ENCODE peak calls at places on chromosomes 12 and 14, in seven cellular contexts. V is uterus, S is prostate gland, B is RWPE1, E is ovary, J is fibroblast of the aortic adventitia, O is left ventricle myocardium inferior. D is an unnamed sample.

GRCh38 chr12:32471601-32472001 is 72.2 kb downstream of the FGD4 start:
- DNase-seq in V (no peak), S (no peak), B (no peak), E (no peak), J (no peak), O (no peak), D (no peak)

GRCh38 chr14:51732494-51733080 is 80.9 kb downstream of the FRMD6 start:
- DNase-seq in V (no peak), S (no peak), B (no peak), E (no peak), J (peak), O (no peak), D (no peak)

GRCh38 chr12:46150735-46151134 is 118.1 kb downstream of the SLC38A1 start:
- DNase-seq in V (no peak), S (no peak), B (no peak), E (no peak), J (no peak), O (no peak), D (no peak)

GRCh38 chr12:122851820-122852219 is 16.6 kb downstream of the HIP1R start:
- DNase-seq in V (no peak), S (no peak), B (peak), E (no peak), J (peak), O (no peak), D (peak)

GRCh38 chr12:133057446-133057845 is 20.1 kb downstream of the ZNF84 start:
- DNase-seq in V (no peak), S (no peak), B (no peak), E (no peak), J (no peak), O (no peak), D (no peak)

GRCh38 chr14:96978525-96979272 is 181.5 kb downstream of the VRK1 start:
- DNase-seq in V (no peak), S (no peak), B (no peak), E (no peak), J (no peak), O (no peak), D (no peak)

GRCh38 chr14:89294060-89294459 is 123.0 kb downstream of the FOXN3 start:
- DNase-seq in V (no peak), S (no peak), B (no peak), E (no peak), J (no peak), O (peak), D (no peak)

GRCh38 chr14:52115286-52115685 is 46.4 kb upstream of the NID2 start:
- DNase-seq in V (no peak), S (no peak), B (no peak), E (no peak), J (no peak), O (no peak), D (no peak)

GRCh38 chr12:124047045-124047566 is 74.1 kb downstream of the ZNF664 start:
- DNase-seq in V (no peak), S (no peak), B (no peak), E (no peak), J (no peak), O (no peak), D (no peak)

GRCh38 chr12:57182918-57183575 is 33.5 kb upstream of the NXPH4 start:
- DNase-seq in V (peak), S (peak), B (peak), E (peak), J (peak), O (peak), D (peak)

GRCh38 chr14:20486700-20487401 is 17.6 kb downstream of the PNP start:
- DNase-seq in V (no peak), S (no peak), B (no peak), E (no peak), J (no peak), O (no peak), D (no peak)

GRCh38 chr12:51371295-51371953 is 19.8 kb downstream of the GALNT6 start:
- DNase-seq in V (peak), S (peak), B (peak), E (peak), J (peak), O (peak), D (peak)

GRCh38 chr12:123076604-123077297 is 74.1 kb downstream of the PITPNM2 start:
- DNase-seq in V (no peak), S (no peak), B (no peak), E (no peak), J (no peak), O (no peak), D (no peak)

GRCh38 chr14:65703996-65704395 is 291.5 kb downstream of the FUT8 start:
- DNase-seq in V (no peak), S (no peak), B (no peak), E (no peak), J (no peak), O (no peak), D (no peak)

GRCh38 chr12:96070670-96071279 is 35.4 kb upstream of the LTA4H start:
- DNase-seq in V (no peak), S (no peak), B (no peak), E (no peak), J (peak), O (no peak), D (peak)

GRCh38 chr12:86929962-86930361 is 673.8 kb upstream of the MGAT4C start:
- DNase-seq in V (no peak), S (no peak), B (no peak), E (no peak), J (peak), O (no peak), D (no peak)

GRCh38 chr14:75871181-75871880 is 110.5 kb downstream of the TGFB3 start:
- DNase-seq in V (no peak), S (no peak), B (no peak), E (no peak), J (peak), O (no peak), D (no peak)

GRCh38 chr12:105296116-105297095 is 34.1 kb upstream of the C12orf75 start:
- DNase-seq in V (no peak), S (no peak), B (no peak), E (no peak), J (peak), O (no peak), D (no peak)

GRCh38 chr12:94994312-94994711 is 9.2 kb downstream of the NDUFA12 start:
- DNase-seq in V (no peak), S (no peak), B (peak), E (no peak), J (peak), O (no peak), D (peak)
- TF ChIP-seq CTCF in V (no peak), S (no peak), B (no peak), E (no peak), J (no peak), O (no peak), D (no peak)

DNA sequence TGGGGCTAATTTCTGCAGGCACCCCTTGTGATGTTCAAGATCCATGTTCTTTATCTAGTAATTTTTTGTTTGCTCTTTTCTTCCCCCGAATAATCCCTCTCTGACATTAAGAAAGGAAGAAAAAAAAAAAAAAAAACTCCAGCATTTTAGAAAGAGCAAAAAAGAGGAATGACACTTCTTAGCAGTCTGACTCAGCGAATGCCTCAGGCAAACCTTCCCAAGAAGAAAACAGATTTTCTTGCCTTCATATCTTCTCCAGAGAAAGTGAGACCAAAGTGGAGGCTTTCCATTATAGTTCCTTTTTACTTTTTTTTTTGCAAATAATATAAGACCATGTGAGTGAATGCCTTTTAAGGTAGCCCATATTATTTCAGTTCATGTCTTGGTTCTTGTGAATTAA is 479.0 kb upstream of the SYT1 start:
- DNase-seq in V (no peak), S (no peak), B (no peak), E (no peak), J (peak), O (no peak), D (peak)
- TF ChIP-seq CTCF in V (no peak), S (no peak), B (no peak), E (no peak), J (no peak), O (no peak), D (no peak)

DNA sequence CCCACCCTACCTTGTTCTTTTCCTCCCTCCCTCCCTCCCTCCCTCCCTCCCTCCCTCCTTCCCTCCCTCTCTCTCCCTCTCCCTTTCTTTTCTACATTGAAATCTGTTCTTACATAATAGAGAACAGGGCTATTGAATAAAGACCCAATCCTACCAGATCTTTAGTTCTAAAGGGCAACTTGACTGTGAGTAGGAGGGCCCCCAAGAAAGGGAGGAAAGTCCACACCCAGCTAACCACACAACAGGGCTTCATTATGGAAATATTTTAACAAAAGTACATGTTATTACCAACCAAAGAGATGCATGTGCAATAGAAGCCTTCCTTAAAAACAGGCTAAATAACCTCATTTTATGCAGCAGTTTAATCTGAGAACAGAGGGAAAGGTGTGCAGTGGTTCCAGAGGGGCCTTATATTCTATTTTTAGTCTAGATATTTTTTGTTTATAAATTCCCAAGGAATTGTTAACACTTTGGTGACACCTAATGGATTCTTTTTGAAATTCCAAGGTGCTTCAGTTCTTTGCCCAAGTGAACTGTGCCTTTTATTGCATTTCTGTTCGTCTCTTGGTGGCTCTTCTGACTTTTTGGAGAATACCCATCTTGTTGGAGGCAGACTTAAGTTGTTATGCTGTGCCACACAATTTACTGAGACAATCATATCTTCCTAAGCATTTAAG is 63.0 kb downstream of the GNS start:
- DNase-seq in V (no peak), S (no peak), B (peak), E (no peak), J (peak), O (no peak), D (peak)
- TF ChIP-seq CTCF in V (peak), S (no peak), B (peak), E (peak), J (peak), O (peak), D (peak)

GRCh38 chr12:43824207-43824775 is 11.6 kb upstream of the TMEM117 start:
- DNase-seq in V (no peak), S (no peak), B (no peak), E (no peak), J (no peak), O (no peak), D (no peak)
- TF ChIP-seq CTCF in V (no peak), S (no peak), B (no peak), E (no peak), J (no peak), O (no peak), D (no peak)

GRCh38 chr14:31297112-31297511 is 89.5 kb upstream of the HECTD1 start:
- DNase-seq in V (no peak), S (no peak), B (no peak), E (no peak), J (no peak), O (no peak), D (no peak)

GRCh38 chr14:31291210-31291609 is 83.6 kb upstream of the HECTD1 start:
- DNase-seq in V (no peak), S (no peak), B (no peak), E (no peak), J (no peak), O (no peak), D (no peak)

GRCh38 chr14:31297701-31298344 is 90.2 kb upstream of the HECTD1 start:
- DNase-seq in V (no peak), S (no peak), B (peak), E (no peak), J (peak), O (no peak), D (peak)

GRCh38 chr14:31292962-31293616 is 85.5 kb upstream of the HECTD1 start:
- DNase-seq in V (no peak), S (no peak), B (no peak), E (no peak), J (no peak), O (no peak), D (no peak)

DNA sequence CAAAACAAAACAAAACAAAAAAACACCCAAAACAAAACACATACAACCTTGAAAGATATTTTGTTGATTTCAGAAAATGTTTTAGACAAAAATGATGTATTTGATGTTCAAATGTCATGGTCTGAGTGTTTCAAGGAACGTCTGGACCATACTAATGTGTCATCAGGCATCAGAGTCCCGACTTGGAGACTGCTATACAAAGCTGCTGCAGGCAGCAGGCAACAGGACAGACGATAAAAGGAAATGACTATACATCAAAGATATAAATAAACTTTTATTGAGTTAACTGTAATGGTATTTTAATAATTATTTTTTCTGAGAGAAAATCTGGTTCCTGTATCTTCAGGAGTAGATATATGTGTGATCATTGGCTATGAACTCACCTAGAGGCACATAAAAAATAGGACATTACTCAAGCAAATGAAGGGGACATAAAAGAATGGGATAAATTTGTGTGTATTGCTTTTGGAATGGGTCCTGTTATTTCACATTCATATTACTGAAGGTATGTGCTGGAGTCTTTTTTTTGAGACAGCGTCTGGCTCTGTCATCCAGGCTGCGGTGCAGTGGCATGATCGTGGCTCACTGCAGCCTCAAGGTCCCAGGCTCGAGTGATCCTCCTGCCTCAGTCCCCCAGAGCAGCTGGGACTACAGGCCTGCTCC is 87.3 kb upstream of the HECTD1 start:
- DNase-seq in V (no peak), S (no peak), B (no peak), E (no peak), J (peak), O (no peak), D (no peak)
- TF ChIP-seq CTCF in V (no peak), S (no peak), B (no peak), E (no peak), J (no peak), O (no peak), D (no peak)

GRCh38 chr14:61696753-61697318 is 1.5 kb downstream of the HIF1A start:
- DNase-seq in V (no peak), S (no peak), B (no peak), E (no peak), J (peak), O (no peak), D (no peak)

GRCh38 chr14:61694039-61694438 is 1.3 kb upstream of the HIF1A start:
- DNase-seq in V (no peak), S (no peak), B (no peak), E (no peak), J (no peak), O (no peak), D (no peak)

GRCh38 chr14:61695695-61696527 is 598 bp downstream of the HIF1A start:
- DNase-seq in V (peak), S (peak), B (peak), E (peak), J (peak), O (peak), D (peak)

GRCh38 chr14:61698216-61698980 is 3.1 kb downstream of the HIF1A start:
- DNase-seq in V (no peak), S (no peak), B (no peak), E (no peak), J (peak), O (no peak), D (no peak)

DNA sequence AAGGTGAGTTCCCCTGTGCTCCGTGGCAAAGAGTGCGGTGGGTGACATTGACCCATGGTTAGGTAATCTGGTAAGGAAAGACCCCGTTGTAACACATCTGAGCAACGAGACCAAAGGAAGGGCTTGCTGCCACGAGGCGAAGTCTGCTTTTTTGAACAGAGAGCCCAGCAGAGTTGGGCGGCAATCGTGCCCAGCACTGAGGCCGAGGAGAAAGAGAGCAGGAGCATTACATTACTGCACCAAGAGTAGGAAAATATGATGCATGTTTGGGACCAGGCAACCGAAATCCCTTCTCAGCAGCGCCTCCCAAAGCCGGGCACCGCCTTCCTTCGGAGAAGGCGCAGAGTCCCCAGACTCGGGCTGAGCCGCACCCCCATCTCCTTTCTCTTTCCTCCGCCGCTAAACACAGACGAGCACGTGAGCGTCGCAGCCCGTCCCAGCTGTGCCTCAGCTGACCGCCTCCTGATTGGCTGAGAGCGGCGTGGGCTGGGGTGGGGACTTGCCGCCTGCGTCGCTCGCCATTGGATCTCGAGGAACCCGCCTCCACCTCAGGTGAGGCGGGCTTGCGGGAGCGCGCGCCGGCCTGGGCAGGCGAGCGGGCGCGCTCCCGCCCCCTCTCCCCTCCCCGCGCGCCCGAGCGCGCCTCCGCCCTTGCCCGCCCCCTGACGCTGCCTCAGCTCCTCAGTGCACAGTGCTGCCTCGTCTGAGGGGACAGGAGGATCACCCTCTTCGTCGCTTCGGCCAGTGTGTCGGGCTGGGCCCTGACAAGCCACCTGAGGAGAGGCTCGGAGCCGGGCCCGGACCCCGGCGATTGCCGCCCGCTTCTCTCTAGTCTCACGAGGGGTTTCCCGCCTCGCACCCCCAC is at the start of gene HIF1A:
- DNase-seq in V (peak), S (peak), B (peak), E (peak), J (peak), O (peak), D (peak)
- TF ChIP-seq CTCF in V (no peak), S (no peak), B (peak), E (peak), J (peak), O (no peak), D (no peak)

GRCh38 chr14:68363401-68363800 is 429.5 kb downstream of the ZFP36L1 start:
- DNase-seq in V (no peak), S (no peak), B (no peak), E (no peak), J (no peak), O (no peak), D (no peak)
- TF ChIP-seq CTCF in V (no peak), S (no peak), B (no peak), E (no peak), J (no peak), O (no peak), D (no peak)

GRCh38 chr14:68655021-68655811 is 137.7 kb downstream of the ZFP36L1 start:
- DNase-seq in V (peak), S (no peak), B (no peak), E (peak), J (no peak), O (no peak), D (no peak)

GRCh38 chr14:68657300-68658028 is 135.4 kb downstream of the ZFP36L1 start:
- DNase-seq in V (no peak), S (no peak), B (no peak), E (peak), J (no peak), O (no peak), D (no peak)

GRCh38 chr14:68654471-68654941 is 138.4 kb downstream of the ZFP36L1 start:
- DNase-seq in V (no peak), S (no peak), B (no peak), E (peak), J (no peak), O (no peak), D (no peak)

GRCh38 chr14:68656452-68656851 is 136.4 kb downstream of the ZFP36L1 start:
- DNase-seq in V (no peak), S (no peak), B (no peak), E (peak), J (no peak), O (no peak), D (no peak)

DNA sequence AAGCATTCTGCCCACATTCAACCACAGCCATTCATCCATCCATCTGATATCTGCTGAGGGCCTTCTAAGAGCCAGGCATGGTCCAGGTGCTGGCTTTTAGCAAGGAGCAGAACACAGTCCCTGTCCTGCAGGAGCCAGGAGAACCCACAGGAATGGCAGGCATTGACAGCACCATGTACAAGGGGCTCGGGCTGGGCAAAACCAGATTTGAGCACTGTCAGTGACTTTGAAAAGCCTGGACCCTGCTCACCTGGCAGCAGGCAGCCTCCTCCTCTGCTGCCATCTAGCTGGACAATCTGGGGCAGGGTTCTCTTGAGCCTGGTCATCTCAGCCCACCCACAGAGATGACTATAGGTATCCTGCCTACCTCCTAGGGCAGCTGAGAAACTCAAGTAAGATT is 136.9 kb downstream of the ZFP36L1 start:
- DNase-seq in V (no peak), S (no peak), B (no peak), E (peak), J (no peak), O (no peak), D (peak)
- TF ChIP-seq CTCF in V (peak), S (no peak), B (no peak), E (no peak), J (peak), O (peak), D (no peak)

GRCh38 chr12:89238593-89238992 is 113.7 kb downstream of the DUSP6 start:
- DNase-seq in V (peak), S (no peak), B (no peak), E (peak), J (peak), O (peak), D (no peak)
- TF ChIP-seq CTCF in V (no peak), S (no peak), B (no peak), E (no peak), J (no peak), O (no peak), D (no peak)